ENCODE peak calls at places on chromosomes 1 and 21, in ten cellular contexts. One of them, this sample, is unnamed.

GRCh38 chr1:9292361-9293240 is at the start of gene SPSB1:
- DNase-seq in activated T-helper 9 cell treated with anti-CD3 and anti-CD28 coated beads, Interleukin-2, amount 50 U/mL, for 16 hours: peak
- DNase-seq in NCI-H1694 treated with DMSO at 0.1 percent for 48 hours: peak
- DNase-seq in activated CD4-positive, alpha-beta T cell treated with anti-CD3 and anti-CD28 coated beads, Interleukin-2, amount 50 U/mL, for 1 hour: peak
- DNase-seq in left lung: peak
- DNase-seq in substantia nigra: peak
- DNase-seq in HAP-1: peak
- DNase-seq in Calu3: peak
- DNase-seq in KBM-7: peak
- DNase-seq in brain microvascular endothelial cell: peak
- DNase-seq in this sample: peak

GRCh38 chr1:34129630-34130029 is 35.4 kb downstream of the CSMD2 start:
- DNase-seq in brain microvascular endothelial cell: no peak
- DNase-seq in activated CD4-positive, alpha-beta T cell treated with anti-CD3 and anti-CD28 coated beads, Interleukin-2, amount 50 U/mL, for 1 hour: no peak
- DNase-seq in Calu3: no peak
- DNase-seq in KBM-7: no peak
- DNase-seq in substantia nigra: no peak
- DNase-seq in HAP-1: no peak
- DNase-seq in activated T-helper 9 cell treated with anti-CD3 and anti-CD28 coated beads, Interleukin-2, amount 50 U/mL, for 16 hours: no peak
- DNase-seq in left lung: no peak
- DNase-seq in NCI-H1694 treated with DMSO at 0.1 percent for 48 hours: no peak
- DNase-seq in this sample: no peak

GRCh38 chr1:236717811-236718210 is 31.5 kb downstream of the ACTN2 start:
- DNase-seq in HAP-1: no peak
- DNase-seq in brain microvascular endothelial cell: no peak
- DNase-seq in activated CD4-positive, alpha-beta T cell treated with anti-CD3 and anti-CD28 coated beads, Interleukin-2, amount 50 U/mL, for 1 hour: no peak
- DNase-seq in NCI-H1694 treated with DMSO at 0.1 percent for 48 hours: no peak
- DNase-seq in substantia nigra: no peak
- DNase-seq in left lung: no peak
- DNase-seq in Calu3: no peak
- DNase-seq in activated T-helper 9 cell treated with anti-CD3 and anti-CD28 coated beads, Interleukin-2, amount 50 U/mL, for 16 hours: no peak
- DNase-seq in KBM-7: no peak
- DNase-seq in this sample: no peak

GRCh38 chr1:53521900-53522552 is 62.8 kb downstream of the DMRTB1 start:
- DNase-seq in brain microvascular endothelial cell: no peak
- DNase-seq in left lung: no peak
- DNase-seq in substantia nigra: no peak
- DNase-seq in KBM-7: no peak
- DNase-seq in activated T-helper 9 cell treated with anti-CD3 and anti-CD28 coated beads, Interleukin-2, amount 50 U/mL, for 16 hours: no peak
- DNase-seq in Calu3: no peak
- DNase-seq in NCI-H1694 treated with DMSO at 0.1 percent for 48 hours: no peak
- DNase-seq in activated CD4-positive, alpha-beta T cell treated with anti-CD3 and anti-CD28 coated beads, Interleukin-2, amount 50 U/mL, for 1 hour: no peak
- DNase-seq in HAP-1: no peak
- DNase-seq in this sample: no peak

GRCh38 chr1:62435231-62436038 is 1.4 kb upstream of the USP1 start:
- DNase-seq in brain microvascular endothelial cell: no peak
- DNase-seq in Calu3: no peak
- DNase-seq in substantia nigra: peak
- DNase-seq in activated T-helper 9 cell treated with anti-CD3 and anti-CD28 coated beads, Interleukin-2, amount 50 U/mL, for 16 hours: no peak
- DNase-seq in NCI-H1694 treated with DMSO at 0.1 percent for 48 hours: no peak
- DNase-seq in left lung: no peak
- DNase-seq in activated CD4-positive, alpha-beta T cell treated with anti-CD3 and anti-CD28 coated beads, Interleukin-2, amount 50 U/mL, for 1 hour: peak
- DNase-seq in KBM-7: no peak
- DNase-seq in HAP-1: peak
- DNase-seq in this sample: no peak

GRCh38 chr21:43778469-43779335 is 2.6 kb upstream of the CSTB start:
- DNase-seq in KBM-7: peak
- DNase-seq in activated CD4-positive, alpha-beta T cell treated with anti-CD3 and anti-CD28 coated beads, Interleukin-2, amount 50 U/mL, for 1 hour: no peak
- DNase-seq in HAP-1: no peak
- DNase-seq in Calu3: peak
- DNase-seq in brain microvascular endothelial cell: no peak
- DNase-seq in left lung: peak
- DNase-seq in substantia nigra: no peak
- DNase-seq in NCI-H1694 treated with DMSO at 0.1 percent for 48 hours: no peak
- DNase-seq in activated T-helper 9 cell treated with anti-CD3 and anti-CD28 coated beads, Interleukin-2, amount 50 U/mL, for 16 hours: no peak
- DNase-seq in this sample: no peak

GRCh38 chr21:32392880-32393676 is at the start of gene URB1:
- DNase-seq in substantia nigra: peak
- DNase-seq in activated CD4-positive, alpha-beta T cell treated with anti-CD3 and anti-CD28 coated beads, Interleukin-2, amount 50 U/mL, for 1 hour: peak
- DNase-seq in left lung: peak
- DNase-seq in Calu3: peak
- DNase-seq in activated T-helper 9 cell treated with anti-CD3 and anti-CD28 coated beads, Interleukin-2, amount 50 U/mL, for 16 hours: peak
- DNase-seq in NCI-H1694 treated with DMSO at 0.1 percent for 48 hours: peak
- DNase-seq in brain microvascular endothelial cell: peak
- DNase-seq in KBM-7: peak
- DNase-seq in HAP-1: peak
- DNase-seq in this sample: peak

GRCh38 chr1:14255231-14255630 is 343.3 kb upstream of the KAZN start:
- DNase-seq in brain microvascular endothelial cell: no peak
- DNase-seq in activated CD4-positive, alpha-beta T cell treated with anti-CD3 and anti-CD28 coated beads, Interleukin-2, amount 50 U/mL, for 1 hour: no peak
- DNase-seq in left lung: no peak
- DNase-seq in NCI-H1694 treated with DMSO at 0.1 percent for 48 hours: no peak
- DNase-seq in Calu3: no peak
- DNase-seq in KBM-7: no peak
- DNase-seq in HAP-1: no peak
- DNase-seq in substantia nigra: no peak
- DNase-seq in activated T-helper 9 cell treated with anti-CD3 and anti-CD28 coated beads, Interleukin-2, amount 50 U/mL, for 16 hours: no peak
- DNase-seq in this sample: no peak

GRCh38 chr1:91655912-91656449 is 155.3 kb downstream of the CDC7 start:
- DNase-seq in Calu3: no peak
- DNase-seq in brain microvascular endothelial cell: no peak
- DNase-seq in left lung: no peak
- DNase-seq in activated T-helper 9 cell treated with anti-CD3 and anti-CD28 coated beads, Interleukin-2, amount 50 U/mL, for 16 hours: no peak
- DNase-seq in NCI-H1694 treated with DMSO at 0.1 percent for 48 hours: no peak
- DNase-seq in substantia nigra: no peak
- DNase-seq in HAP-1: no peak
- DNase-seq in activated CD4-positive, alpha-beta T cell treated with anti-CD3 and anti-CD28 coated beads, Interleukin-2, amount 50 U/mL, for 1 hour: no peak
- DNase-seq in KBM-7: no peak
- DNase-seq in this sample: no peak

GRCh38 chr1:207579436-207579799 is 65.5 kb upstream of the CR1L start:
- DNase-seq in brain microvascular endothelial cell: peak
- DNase-seq in left lung: no peak
- DNase-seq in HAP-1: peak
- DNase-seq in activated CD4-positive, alpha-beta T cell treated with anti-CD3 and anti-CD28 coated beads, Interleukin-2, amount 50 U/mL, for 1 hour: peak
- DNase-seq in KBM-7: peak
- DNase-seq in substantia nigra: no peak
- DNase-seq in NCI-H1694 treated with DMSO at 0.1 percent for 48 hours: peak
- DNase-seq in activated T-helper 9 cell treated with anti-CD3 and anti-CD28 coated beads, Interleukin-2, amount 50 U/mL, for 16 hours: no peak
- DNase-seq in Calu3: peak
- DNase-seq in this sample: peak

GRCh38 chr1:53552146-53552940 is 93.1 kb downstream of the DMRTB1 start:
- DNase-seq in activated T-helper 9 cell treated with anti-CD3 and anti-CD28 coated beads, Interleukin-2, amount 50 U/mL, for 16 hours: no peak
- DNase-seq in substantia nigra: no peak
- DNase-seq in activated CD4-positive, alpha-beta T cell treated with anti-CD3 and anti-CD28 coated beads, Interleukin-2, amount 50 U/mL, for 1 hour: no peak
- DNase-seq in HAP-1: no peak
- DNase-seq in brain microvascular endothelial cell: no peak
- DNase-seq in KBM-7: no peak
- DNase-seq in left lung: peak
- DNase-seq in NCI-H1694 treated with DMSO at 0.1 percent for 48 hours: no peak
- DNase-seq in Calu3: no peak
- DNase-seq in this sample: no peak

This sample was measured in kidney tubule cell.